ENCODE peak calls at places on chromosomes 4 and X, in four cellular contexts. One of them, this sample, is unnamed.

GRCh38 chr4:2767705-2768074 is 11.6 kb upstream of the TNIP2 start:
- DNase-seq in K562: no peak
- DNase-seq in GM12878: no peak
- DNase-seq in A549: no peak
- DNase-seq in this sample: no peak

GRCh38 chr4:5710065-5710961 is 688 bp upstream of the EVC start:
- DNase-seq in GM12878: no peak
- DNase-seq in A549: peak
- DNase-seq in K562: no peak
- DNase-seq in this sample: peak

GRCh38 chr4:98625399-98625798 is 33.0 kb downstream of the TSPAN5 start:
- DNase-seq in GM12878: no peak
- DNase-seq in K562: no peak
- DNase-seq in A549: no peak
- DNase-seq in this sample: no peak

GRCh38 chr4:63728480-63729177 is 680.6 kb downstream of the TECRL start:
- DNase-seq in A549: no peak
- DNase-seq in K562: no peak
- DNase-seq in GM12878: no peak
- DNase-seq in this sample: no peak

GRCh38 chr4:73674451-73674919 is 54.2 kb upstream of the RASSF6 start:
- DNase-seq in A549: no peak
- DNase-seq in GM12878: no peak
- DNase-seq in K562: no peak
- DNase-seq in this sample: peak

GRCh38 chr4:123874044-123874443 is 477.4 kb downstream of the SPRY1 start:
- DNase-seq in K562: no peak
- DNase-seq in A549: no peak
- DNase-seq in GM12878: no peak
- DNase-seq in this sample: no peak

GRCh38 chr4:80926446-80926845 is 104.1 kb upstream of the BMP3 start:
- DNase-seq in K562: no peak
- DNase-seq in A549: no peak
- DNase-seq in GM12878: no peak
- DNase-seq in this sample: peak

GRCh38 chr4:165403667-165404066 is 24.9 kb downstream of the CPE start:
- DNase-seq in A549: no peak
- DNase-seq in K562: no peak
- DNase-seq in GM12878: no peak
- DNase-seq in this sample: no peak

GRCh38 chr4:52987401-52988056 is 125.4 kb downstream of the RASL11B start:
- DNase-seq in A549: no peak
- DNase-seq in K562: no peak
- DNase-seq in GM12878: no peak
- DNase-seq in this sample: no peak

GRCh38 chr4:7411896-7412585 is 22.7 kb downstream of the PSAPL1 start:
- DNase-seq in A549: no peak
- DNase-seq in GM12878: no peak
- DNase-seq in K562: no peak
- DNase-seq in this sample: no peak

GRCh38 chr4:86058621-86059020 is 301.2 kb downstream of the MAPK10 start:
- DNase-seq in A549: no peak
- DNase-seq in K562: no peak
- DNase-seq in GM12878: no peak
- DNase-seq in this sample: no peak

GRCh38 chr4:162061214-162061613 is 102.6 kb downstream of the FSTL5 start:
- DNase-seq in K562: no peak
- DNase-seq in GM12878: no peak
- DNase-seq in A549: peak
- DNase-seq in this sample: no peak

GRCh38 chr4:14897217-14897616 is 105.1 kb upstream of the CPEB2 start:
- DNase-seq in K562: peak
- DNase-seq in GM12878: no peak
- DNase-seq in A549: peak
- DNase-seq in this sample: no peak

DNA sequence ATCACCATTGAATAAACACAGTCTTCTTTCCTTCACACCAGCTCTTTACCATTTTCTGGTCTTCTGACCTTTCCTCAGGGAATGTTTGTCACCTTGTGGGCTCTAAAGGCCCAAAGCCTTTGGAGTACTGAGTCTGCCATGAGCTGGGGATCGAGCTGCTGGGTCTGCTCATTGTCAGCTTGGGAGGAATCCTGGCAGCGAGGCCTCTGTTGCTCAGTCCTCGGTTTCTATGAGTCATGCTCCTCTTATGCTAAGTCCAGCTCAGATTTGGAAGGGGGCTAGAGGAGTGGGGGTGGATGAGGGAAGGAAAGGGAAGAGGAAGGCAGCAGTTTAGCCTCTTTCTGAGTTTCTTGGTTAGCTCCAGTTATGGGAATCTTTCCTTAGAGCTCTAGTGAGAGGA is 31.1 kb downstream of the NHSL2 start:
- DNase-seq in K562: no peak
- DNase-seq in A549: no peak
- DNase-seq in GM12878: no peak
- DNase-seq in this sample: peak
- TF ChIP-seq ELK1 in K562: no peak
- TF ChIP-seq ELK1 in A549: no peak
- TF ChIP-seq ELK1 in GM12878: no peak
- TF ChIP-seq ELK1 in this sample: no peak

DNA sequence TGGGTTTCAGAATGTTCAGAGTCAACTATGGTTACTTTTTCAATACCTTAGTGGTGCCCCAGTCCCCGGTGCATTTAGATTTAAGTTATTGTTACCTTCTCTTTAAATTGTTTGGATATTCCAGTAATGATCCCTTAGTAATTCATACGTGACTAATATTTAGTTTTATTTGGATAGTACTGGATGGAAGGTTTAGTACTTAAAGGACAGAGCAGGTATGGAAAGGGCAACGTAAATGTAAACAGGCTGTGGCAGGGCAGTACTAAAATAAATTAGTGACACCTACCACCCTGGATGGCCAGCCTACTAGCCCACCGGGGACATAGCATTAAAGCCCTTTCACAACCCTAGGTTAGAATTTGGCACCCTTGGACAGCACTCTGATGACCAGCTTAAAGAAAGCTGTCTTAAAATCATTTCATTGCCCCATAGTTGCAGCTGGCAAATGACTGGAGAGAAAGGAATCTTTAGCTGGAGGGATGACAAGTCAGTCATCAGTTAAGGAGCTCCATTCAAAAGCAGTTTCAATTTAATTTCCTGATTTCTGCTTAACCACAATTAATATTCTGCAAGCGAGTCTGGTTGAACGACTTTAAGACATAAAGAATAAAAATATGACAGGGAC is 16.4 kb downstream of the PLP1 start:
- DNase-seq in A549: no peak
- DNase-seq in GM12878: no peak
- DNase-seq in K562: no peak
- DNase-seq in this sample: peak
- TF ChIP-seq ELK1 in A549: no peak
- TF ChIP-seq ELK1 in GM12878: no peak
- TF ChIP-seq ELK1 in K562: no peak
- TF ChIP-seq ELK1 in this sample: no peak

DNA sequence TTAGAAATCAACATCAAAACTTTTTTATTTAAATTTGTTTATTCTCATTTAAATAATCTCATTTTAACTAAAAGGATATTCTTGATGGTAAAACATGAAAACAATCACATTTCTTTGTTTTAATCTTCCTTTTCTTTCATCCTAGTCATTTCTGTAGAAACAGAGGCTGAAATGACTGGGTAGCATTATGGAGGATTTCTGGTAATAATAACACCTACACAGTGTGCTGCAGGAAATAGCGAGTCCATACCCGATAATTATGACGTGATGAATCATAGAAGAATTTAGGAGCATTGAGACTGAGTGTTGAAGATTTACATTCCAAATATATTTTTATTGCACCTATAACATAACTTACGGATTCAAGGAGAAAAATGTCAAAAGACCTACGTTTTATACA is 31.4 kb upstream of the BBS12 start:
- DNase-seq in K562: no peak
- DNase-seq in GM12878: no peak
- DNase-seq in A549: no peak
- DNase-seq in this sample: no peak
- TF ChIP-seq ELK1 in K562: no peak
- TF ChIP-seq ELK1 in GM12878: no peak
- TF ChIP-seq ELK1 in A549: no peak
- TF ChIP-seq ELK1 in this sample: no peak

GRCh38 chr4:176778491-176778890 is 14.2 kb downstream of the VEGFC start:
- DNase-seq in GM12878: no peak
- DNase-seq in A549: peak
- DNase-seq in K562: no peak
- DNase-seq in this sample: peak
- TF ChIP-seq ELK1 in GM12878: no peak
- TF ChIP-seq ELK1 in A549: no peak
- TF ChIP-seq ELK1 in K562: no peak
- TF ChIP-seq ELK1 in this sample: no peak

DNA sequence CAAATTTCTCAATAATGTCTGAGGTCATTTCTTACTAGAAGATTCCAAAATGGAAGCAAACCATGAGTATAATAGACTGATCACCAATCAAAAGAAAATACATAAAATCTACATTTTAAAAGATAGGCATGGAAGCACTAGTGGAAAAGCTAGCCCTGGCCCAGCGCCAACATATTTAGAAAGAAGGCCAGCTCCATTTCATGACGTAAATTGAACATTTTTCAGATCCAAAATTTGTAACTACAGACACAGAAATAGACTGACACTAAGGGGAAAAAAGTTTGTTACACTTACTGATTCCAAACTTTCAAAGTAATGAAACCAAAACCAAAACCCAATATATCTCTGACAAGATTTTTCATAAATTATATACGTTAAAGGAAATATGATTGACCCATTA is 117.7 kb downstream of the ADAMTS3 start:
- DNase-seq in GM12878: no peak
- DNase-seq in A549: no peak
- DNase-seq in K562: no peak
- DNase-seq in this sample: no peak
- TF ChIP-seq ELK1 in GM12878: no peak
- TF ChIP-seq ELK1 in A549: no peak
- TF ChIP-seq ELK1 in K562: no peak
- TF ChIP-seq ELK1 in this sample: no peak

GRCh38 chr4:142824368-142824767 is 21.7 kb downstream of the INPP4B start:
- DNase-seq in GM12878: no peak
- DNase-seq in K562: no peak
- DNase-seq in A549: no peak
- DNase-seq in this sample: peak
- TF ChIP-seq ELK1 in GM12878: no peak
- TF ChIP-seq ELK1 in K562: no peak
- TF ChIP-seq ELK1 in A549: no peak
- TF ChIP-seq ELK1 in this sample: no peak

GRCh38 chr4:146029939-146030710 is 91.5 kb upstream of the ZNF827 start:
- DNase-seq in GM12878: peak
- DNase-seq in K562: no peak
- DNase-seq in A549: no peak
- DNase-seq in this sample: no peak
- TF ChIP-seq ELK1 in GM12878: no peak
- TF ChIP-seq ELK1 in K562: no peak
- TF ChIP-seq ELK1 in A549: no peak
- TF ChIP-seq ELK1 in this sample: no peak

DNA sequence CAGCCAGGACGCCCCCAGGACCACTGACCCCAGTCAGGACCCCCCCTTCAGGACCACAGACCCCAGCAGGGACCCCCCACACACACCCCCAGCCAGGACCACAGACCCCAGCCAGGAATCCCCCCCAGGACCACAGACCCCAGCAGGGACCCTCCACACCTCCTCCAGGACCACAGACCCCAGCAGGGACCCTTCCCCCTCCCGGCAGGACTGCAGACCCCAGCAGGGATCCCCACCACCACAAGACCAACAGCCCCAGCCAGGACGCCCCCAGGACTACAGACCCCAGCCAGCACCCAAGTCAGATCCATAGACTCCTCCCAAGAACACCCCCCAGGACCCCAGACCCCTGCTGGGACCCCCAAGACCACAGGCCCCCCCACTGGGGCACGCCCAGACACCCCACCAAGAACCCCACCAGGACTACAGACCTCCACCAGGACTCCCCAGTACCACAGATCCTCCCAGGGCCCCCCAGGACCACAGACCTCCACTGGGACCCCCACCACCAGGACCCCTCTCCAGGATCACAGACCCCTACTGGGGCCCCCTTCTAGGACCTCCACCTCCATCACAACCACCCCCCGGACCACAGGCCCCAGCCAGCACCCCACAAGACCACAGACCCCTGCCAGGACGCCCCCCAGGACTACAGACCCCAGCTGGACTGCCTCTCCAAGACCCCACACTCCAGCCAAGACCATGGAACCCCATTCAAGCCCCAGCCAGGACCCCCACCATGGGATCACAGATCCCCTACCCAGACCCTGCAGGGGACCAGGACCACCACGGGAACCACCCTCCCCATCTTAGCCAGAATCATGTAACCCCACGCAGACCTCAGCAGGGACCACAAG is 698 bp upstream of the DHRSX start:
- DNase-seq in GM12878: no peak
- DNase-seq in A549: no peak
- DNase-seq in K562: peak
- DNase-seq in this sample: no peak
- TF ChIP-seq ELK1 in GM12878: no peak
- TF ChIP-seq ELK1 in A549: no peak
- TF ChIP-seq ELK1 in K562: no peak
- TF ChIP-seq ELK1 in this sample: no peak

This sample was measured in IMR-90.